ENCODE peak calls at places on chromosome 3, in five cellular contexts. One of them, this sample, is unnamed.

GRCh38 chr3:101182734-101183133 is 137.6 kb downstream of the IMPG2 start:
- DNase-seq in coronary artery: no peak
- DNase-seq in endothelial cell of umbilical vein: no peak
- DNase-seq in PC-3: peak
- DNase-seq in gastrocnemius medialis: no peak
- DNase-seq in this sample: no peak

GRCh38 chr3:155079795-155080546 is at the start of gene MME:
- DNase-seq in coronary artery: no peak
- DNase-seq in PC-3: peak
- DNase-seq in gastrocnemius medialis: peak
- DNase-seq in endothelial cell of umbilical vein: peak
- DNase-seq in this sample: peak

GRCh38 chr3:78668302-78668701 is 1099.5 kb downstream of the ROBO1 start:
- DNase-seq in endothelial cell of umbilical vein: no peak
- DNase-seq in coronary artery: no peak
- DNase-seq in PC-3: no peak
- DNase-seq in gastrocnemius medialis: no peak
- DNase-seq in this sample: no peak

GRCh38 chr3:49500408-49501257 is 30.6 kb downstream of the DAG1 start:
- DNase-seq in gastrocnemius medialis: peak
- DNase-seq in coronary artery: peak
- DNase-seq in endothelial cell of umbilical vein: peak
- DNase-seq in PC-3: peak
- DNase-seq in this sample: peak

GRCh38 chr3:9208713-9209112 is 40.7 kb downstream of the SRGAP3 start:
- DNase-seq in coronary artery: no peak
- DNase-seq in PC-3: no peak
- DNase-seq in gastrocnemius medialis: no peak
- DNase-seq in endothelial cell of umbilical vein: no peak
- DNase-seq in this sample: no peak

GRCh38 chr3:19652336-19652735 is 281.7 kb downstream of the EFHB start:
- DNase-seq in endothelial cell of umbilical vein: no peak
- DNase-seq in PC-3: no peak
- DNase-seq in gastrocnemius medialis: no peak
- DNase-seq in coronary artery: no peak
- DNase-seq in this sample: no peak

GRCh38 chr3:113600418-113601185 is 68.2 kb downstream of the SIDT1 start:
- DNase-seq in gastrocnemius medialis: no peak
- DNase-seq in PC-3: no peak
- DNase-seq in coronary artery: no peak
- DNase-seq in endothelial cell of umbilical vein: no peak
- DNase-seq in this sample: no peak

GRCh38 chr3:123641505-123641904 is 56.7 kb upstream of the HACD2 start:
- DNase-seq in PC-3: no peak
- DNase-seq in gastrocnemius medialis: no peak
- DNase-seq in endothelial cell of umbilical vein: no peak
- DNase-seq in coronary artery: no peak
- DNase-seq in this sample: no peak

GRCh38 chr3:19474169-19474568 is 325.9 kb downstream of the KCNH8 start:
- DNase-seq in gastrocnemius medialis: no peak
- DNase-seq in PC-3: no peak
- DNase-seq in coronary artery: no peak
- DNase-seq in endothelial cell of umbilical vein: no peak
- DNase-seq in this sample: no peak

GRCh38 chr3:107956991-107957467 is 133.8 kb downstream of the CD47 start:
- DNase-seq in gastrocnemius medialis: peak
- DNase-seq in endothelial cell of umbilical vein: peak
- DNase-seq in coronary artery: peak
- DNase-seq in PC-3: no peak
- DNase-seq in this sample: peak

GRCh38 chr3:189195302-189195701 is 23.5 kb downstream of the TPRG1 start:
- DNase-seq in coronary artery: no peak
- DNase-seq in gastrocnemius medialis: no peak
- DNase-seq in endothelial cell of umbilical vein: no peak
- DNase-seq in PC-3: no peak
- DNase-seq in this sample: no peak
- TF ChIP-seq CTCF in coronary artery: no peak
- TF ChIP-seq CTCF in gastrocnemius medialis: no peak
- TF ChIP-seq CTCF in endothelial cell of umbilical vein: no peak
- TF ChIP-seq CTCF in PC-3: peak
- TF ChIP-seq CTCF in this sample: no peak

GRCh38 chr3:29283297-29283681 is 2.4 kb downstream of the RBMS3 start:
- DNase-seq in endothelial cell of umbilical vein: no peak
- DNase-seq in PC-3: no peak
- DNase-seq in coronary artery: no peak
- DNase-seq in gastrocnemius medialis: no peak
- DNase-seq in this sample: no peak
- H3K27ac ChIP-seq in endothelial cell of umbilical vein: peak
- H3K27ac ChIP-seq in PC-3: peak
- H3K27ac ChIP-seq in coronary artery: peak
- H3K27ac ChIP-seq in gastrocnemius medialis: peak
- H3K27ac ChIP-seq in this sample: no peak

DNA sequence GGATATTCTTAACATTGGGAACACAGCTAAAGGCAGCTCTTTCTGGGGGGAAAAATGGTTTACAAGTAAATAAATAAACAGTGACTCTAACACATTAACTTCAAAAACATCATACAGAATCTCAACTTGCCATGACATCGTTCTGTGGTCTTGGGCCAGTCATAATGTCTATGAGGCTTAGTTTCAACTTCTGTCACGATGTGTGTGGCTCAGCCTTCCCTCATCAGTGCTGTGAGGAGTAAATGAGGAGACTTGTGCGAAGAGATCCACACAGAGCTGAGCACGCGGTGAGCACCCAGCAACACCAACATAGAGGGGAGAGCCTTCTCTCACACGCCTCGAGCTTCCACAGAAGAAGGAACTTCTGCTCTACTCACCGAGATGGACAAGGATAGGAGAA is 49.0 kb downstream of the DZIP1L start:
- DNase-seq in gastrocnemius medialis: no peak
- DNase-seq in PC-3: no peak
- DNase-seq in endothelial cell of umbilical vein: no peak
- DNase-seq in coronary artery: no peak
- DNase-seq in this sample: no peak
- H3K4me3 ChIP-seq in gastrocnemius medialis: no peak
- H3K4me3 ChIP-seq in PC-3: no peak
- H3K4me3 ChIP-seq in endothelial cell of umbilical vein: no peak
- H3K4me3 ChIP-seq in coronary artery: no peak
- H3K4me3 ChIP-seq in this sample: no peak

DNA sequence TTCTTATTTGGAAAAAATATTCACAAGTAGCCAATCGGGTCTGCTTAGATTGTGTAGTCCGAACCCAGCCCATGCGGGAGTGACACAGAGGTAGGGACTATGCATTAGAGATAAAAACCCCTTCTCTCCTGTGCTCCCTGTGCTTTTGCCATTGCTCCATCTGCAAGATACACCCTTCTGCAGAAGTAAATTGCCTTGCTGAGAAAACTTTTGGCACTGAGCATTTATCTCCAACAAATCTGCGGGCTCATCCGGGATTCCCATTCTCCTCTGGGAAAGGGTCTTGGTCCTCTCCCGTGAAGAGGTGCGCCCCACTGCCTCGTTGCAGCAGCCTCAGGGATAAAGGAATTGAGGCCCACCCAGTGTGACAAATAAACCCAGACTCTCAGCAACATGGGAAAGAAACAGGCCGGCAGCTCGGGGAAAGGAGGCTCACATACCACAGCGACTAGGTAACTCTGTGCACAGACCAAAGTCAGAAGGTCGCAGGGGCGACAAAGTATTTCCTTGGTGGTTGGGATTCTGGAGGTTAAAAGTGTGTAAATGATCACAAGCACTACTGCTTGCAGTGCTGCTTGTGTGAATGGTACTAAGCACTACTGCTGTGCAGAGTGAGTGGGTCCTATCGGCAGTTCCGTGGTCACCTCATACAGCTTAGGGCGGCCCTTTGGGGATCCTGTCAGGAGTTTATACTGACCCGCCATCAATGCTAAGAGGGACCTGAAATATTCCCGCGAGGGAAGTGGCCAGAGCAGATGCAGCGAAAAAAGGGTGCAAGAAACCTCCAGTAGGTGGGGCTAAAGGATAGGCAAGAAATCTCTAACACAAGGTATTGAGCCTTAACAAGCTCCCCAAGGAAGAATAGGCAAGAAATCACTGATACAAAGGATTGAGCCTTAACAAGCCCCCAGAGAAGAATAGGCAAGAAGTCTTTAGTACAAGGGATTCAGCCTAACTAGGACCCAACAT is 54.3 kb downstream of the GSK3B start:
- DNase-seq in endothelial cell of umbilical vein: no peak
- DNase-seq in gastrocnemius medialis: no peak
- DNase-seq in PC-3: peak
- DNase-seq in coronary artery: no peak
- DNase-seq in this sample: no peak
- TF ChIP-seq CTCF in endothelial cell of umbilical vein: no peak
- TF ChIP-seq CTCF in gastrocnemius medialis: no peak
- TF ChIP-seq CTCF in PC-3: peak
- TF ChIP-seq CTCF in coronary artery: no peak
- TF ChIP-seq CTCF in this sample: no peak

GRCh38 chr3:77256584-77257488 is 216.9 kb downstream of the ROBO2 start:
- DNase-seq in endothelial cell of umbilical vein: no peak
- DNase-seq in coronary artery: no peak
- DNase-seq in gastrocnemius medialis: no peak
- DNase-seq in PC-3: no peak
- DNase-seq in this sample: no peak
- H3K27ac ChIP-seq in endothelial cell of umbilical vein: no peak
- H3K27ac ChIP-seq in coronary artery: no peak
- H3K27ac ChIP-seq in gastrocnemius medialis: no peak
- H3K27ac ChIP-seq in PC-3: no peak
- H3K27ac ChIP-seq in this sample: no peak

DNA sequence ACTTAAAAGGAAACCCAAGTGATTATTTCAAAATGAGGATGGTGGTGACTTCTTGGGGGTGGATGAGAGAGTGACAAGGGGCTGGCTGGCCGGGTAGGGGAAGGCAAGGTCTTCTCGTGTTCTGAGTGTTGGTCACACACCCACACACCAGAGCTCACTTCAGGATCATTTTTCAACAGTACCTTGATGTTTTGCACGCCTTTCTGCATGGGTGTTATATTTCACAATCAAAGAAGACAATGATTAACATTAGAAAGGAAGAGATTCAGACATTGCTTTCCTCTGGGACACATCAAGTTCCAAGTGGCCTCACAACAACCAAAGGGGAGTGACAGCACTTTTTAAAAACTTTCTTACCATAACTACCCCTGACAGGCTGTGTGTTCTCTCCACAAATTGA is 231.1 kb downstream of the FEZF2 start:
- DNase-seq in PC-3: no peak
- DNase-seq in coronary artery: no peak
- DNase-seq in gastrocnemius medialis: no peak
- DNase-seq in endothelial cell of umbilical vein: no peak
- DNase-seq in this sample: no peak
- H3K4me3 ChIP-seq in PC-3: no peak
- H3K4me3 ChIP-seq in coronary artery: no peak
- H3K4me3 ChIP-seq in gastrocnemius medialis: no peak
- H3K4me3 ChIP-seq in endothelial cell of umbilical vein: no peak
- H3K4me3 ChIP-seq in this sample: no peak

GRCh38 chr3:13046569-13047279 is 26.5 kb downstream of the IQSEC1 start:
- DNase-seq in coronary artery: no peak
- DNase-seq in endothelial cell of umbilical vein: no peak
- DNase-seq in gastrocnemius medialis: no peak
- DNase-seq in PC-3: no peak
- DNase-seq in this sample: no peak

GRCh38 chr3:13045904-13046568 is 27.2 kb downstream of the IQSEC1 start:
- DNase-seq in coronary artery: no peak
- DNase-seq in endothelial cell of umbilical vein: no peak
- DNase-seq in PC-3: no peak
- DNase-seq in gastrocnemius medialis: no peak
- DNase-seq in this sample: no peak

GRCh38 chr3:13049400-13049799 is 23.8 kb downstream of the IQSEC1 start:
- DNase-seq in gastrocnemius medialis: no peak
- DNase-seq in coronary artery: no peak
- DNase-seq in endothelial cell of umbilical vein: no peak
- DNase-seq in PC-3: no peak
- DNase-seq in this sample: no peak

GRCh38 chr3:13045245-13045903 is 27.9 kb downstream of the IQSEC1 start:
- DNase-seq in coronary artery: no peak
- DNase-seq in PC-3: no peak
- DNase-seq in gastrocnemius medialis: no peak
- DNase-seq in endothelial cell of umbilical vein: no peak
- DNase-seq in this sample: no peak

GRCh38 chr3:13047296-13048165 is 25.7 kb downstream of the IQSEC1 start:
- DNase-seq in PC-3: no peak
- DNase-seq in endothelial cell of umbilical vein: no peak
- DNase-seq in gastrocnemius medialis: no peak
- DNase-seq in coronary artery: no peak
- DNase-seq in this sample: no peak
- TF ChIP-seq CTCF in PC-3: peak
- TF ChIP-seq CTCF in endothelial cell of umbilical vein: no peak
- TF ChIP-seq CTCF in gastrocnemius medialis: no peak
- TF ChIP-seq CTCF in coronary artery: no peak
- TF ChIP-seq CTCF in this sample: no peak

GRCh38 chr3:100089802-100090668 is 24.3 kb downstream of the FILIP1L start:
- DNase-seq in gastrocnemius medialis: peak
- DNase-seq in coronary artery: no peak
- DNase-seq in endothelial cell of umbilical vein: no peak
- DNase-seq in PC-3: peak
- DNase-seq in this sample: no peak

GRCh38 chr3:100088735-100089368 is 25.4 kb downstream of the FILIP1L start:
- DNase-seq in gastrocnemius medialis: no peak
- DNase-seq in coronary artery: no peak
- DNase-seq in PC-3: peak
- DNase-seq in endothelial cell of umbilical vein: no peak
- DNase-seq in this sample: no peak

GRCh38 chr3:100093826-100094225 is 20.5 kb downstream of the FILIP1L start:
- DNase-seq in coronary artery: no peak
- DNase-seq in gastrocnemius medialis: no peak
- DNase-seq in endothelial cell of umbilical vein: peak
- DNase-seq in PC-3: peak
- DNase-seq in this sample: no peak

GRCh38 chr3:100087203-100087602 is 27.1 kb downstream of the FILIP1L start:
- DNase-seq in endothelial cell of umbilical vein: no peak
- DNase-seq in PC-3: peak
- DNase-seq in coronary artery: no peak
- DNase-seq in gastrocnemius medialis: no peak
- DNase-seq in this sample: no peak

GRCh38 chr3:100090669-100091005 is 23.7 kb downstream of the FILIP1L start:
- DNase-seq in gastrocnemius medialis: no peak
- DNase-seq in endothelial cell of umbilical vein: no peak
- DNase-seq in PC-3: no peak
- DNase-seq in coronary artery: no peak
- DNase-seq in this sample: no peak
- H3K27ac ChIP-seq in gastrocnemius medialis: peak
- H3K27ac ChIP-seq in endothelial cell of umbilical vein: no peak
- H3K27ac ChIP-seq in PC-3: no peak
- H3K27ac ChIP-seq in coronary artery: no peak
- H3K27ac ChIP-seq in this sample: no peak

DNA sequence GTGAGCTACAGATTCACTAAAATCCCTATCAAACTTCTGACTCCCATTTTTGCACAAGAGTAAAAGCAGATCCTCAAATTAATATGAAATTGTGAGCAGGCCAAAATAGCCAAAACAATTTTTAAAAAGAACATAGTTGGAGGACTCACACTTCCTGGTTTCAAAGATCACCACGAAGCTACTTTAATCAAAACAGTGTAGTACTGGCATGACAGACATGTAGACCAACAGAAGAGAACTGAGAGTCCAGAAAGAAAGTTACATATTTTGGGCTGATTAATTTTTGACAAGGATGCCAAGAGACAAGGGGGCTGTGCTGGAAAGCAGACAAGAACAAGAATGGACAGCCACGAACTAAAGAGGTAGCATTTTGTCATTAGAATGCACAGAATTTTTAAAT is 14.2 kb downstream of the RYK start:
- DNase-seq in gastrocnemius medialis: no peak
- DNase-seq in PC-3: no peak
- DNase-seq in endothelial cell of umbilical vein: no peak
- DNase-seq in coronary artery: no peak
- DNase-seq in this sample: no peak
- H3K4me3 ChIP-seq in gastrocnemius medialis: no peak
- H3K4me3 ChIP-seq in PC-3: no peak
- H3K4me3 ChIP-seq in endothelial cell of umbilical vein: no peak
- H3K4me3 ChIP-seq in coronary artery: no peak
- H3K4me3 ChIP-seq in this sample: no peak

GRCh38 chr3:157542711-157543485 is 39.7 kb upstream of the VEPH1 start:
- DNase-seq in gastrocnemius medialis: peak
- DNase-seq in endothelial cell of umbilical vein: peak
- DNase-seq in coronary artery: peak
- DNase-seq in PC-3: peak
- DNase-seq in this sample: peak
- TF ChIP-seq CTCF in gastrocnemius medialis: no peak
- TF ChIP-seq CTCF in endothelial cell of umbilical vein: peak
- TF ChIP-seq CTCF in coronary artery: peak
- TF ChIP-seq CTCF in PC-3: peak
- TF ChIP-seq CTCF in this sample: no peak

This sample was measured in stomach.